ENCODE peak calls at places on chromosomes 6 and 20, in nine cellular contexts. One of them, this sample, is unnamed.
A peak's percentile ranks its signal among the peaks of the same experiment; 100 is the strongest.

GRCh38 chr6:3428247-3428646 is 28.6 kb downstream of the SLC22A23 start:
- DNase-seq in CD8-positive, alpha-beta T cell: no peak
- DNase-seq in CD8-positive, alpha-beta memory T cell: no peak
- DNase-seq in esophagus muscularis mucosa: no peak
- DNase-seq in astrocyte: no peak
- DNase-seq in WERI-Rb-1: no peak
- DNase-seq in mesenchymal stem cell: no peak
- DNase-seq in heart right ventricle: no peak
- DNase-seq in GM06990: no peak
- DNase-seq in this sample: no peak

GRCh38 chr6:19327246-19327645 is 509.9 kb upstream of the ID4 start:
- DNase-seq in WERI-Rb-1: no peak
- DNase-seq in esophagus muscularis mucosa: no peak
- DNase-seq in GM06990: no peak
- DNase-seq in CD8-positive, alpha-beta memory T cell: no peak
- DNase-seq in astrocyte: peak; percentile 57
- DNase-seq in CD8-positive, alpha-beta T cell: no peak
- DNase-seq in heart right ventricle: no peak
- DNase-seq in mesenchymal stem cell: no peak
- DNase-seq in this sample: no peak

GRCh38 chr20:48287552-48288170 is 502.4 kb upstream of the SULF2 start:
- DNase-seq in heart right ventricle: no peak
- DNase-seq in CD8-positive, alpha-beta T cell: no peak
- DNase-seq in astrocyte: no peak
- DNase-seq in esophagus muscularis mucosa: no peak
- DNase-seq in GM06990: no peak
- DNase-seq in CD8-positive, alpha-beta memory T cell: no peak
- DNase-seq in WERI-Rb-1: no peak
- DNase-seq in mesenchymal stem cell: no peak
- DNase-seq in this sample: no peak

GRCh38 chr6:152458648-152459047 is 178.5 kb downstream of the SYNE1 start:
- DNase-seq in mesenchymal stem cell: no peak
- DNase-seq in heart right ventricle: no peak
- DNase-seq in esophagus muscularis mucosa: no peak
- DNase-seq in CD8-positive, alpha-beta memory T cell: no peak
- DNase-seq in astrocyte: peak; percentile 28
- DNase-seq in GM06990: no peak
- DNase-seq in CD8-positive, alpha-beta T cell: no peak
- DNase-seq in WERI-Rb-1: no peak
- DNase-seq in this sample: no peak

GRCh38 chr20:43536817-43537440 is 21.9 kb upstream of the SGK2 start:
- DNase-seq in GM06990: no peak
- DNase-seq in CD8-positive, alpha-beta memory T cell: no peak
- DNase-seq in CD8-positive, alpha-beta T cell: no peak
- DNase-seq in mesenchymal stem cell: no peak
- DNase-seq in astrocyte: no peak
- DNase-seq in esophagus muscularis mucosa: no peak
- DNase-seq in heart right ventricle: no peak
- DNase-seq in WERI-Rb-1: no peak
- DNase-seq in this sample: no peak

GRCh38 chr6:31446481-31446880 is 43.1 kb downstream of the MICA start:
- DNase-seq in heart right ventricle: no peak
- DNase-seq in GM06990: no peak
- DNase-seq in WERI-Rb-1: no peak
- DNase-seq in CD8-positive, alpha-beta T cell: no peak
- DNase-seq in esophagus muscularis mucosa: peak; percentile 29
- DNase-seq in CD8-positive, alpha-beta memory T cell: no peak
- DNase-seq in mesenchymal stem cell: no peak
- DNase-seq in astrocyte: peak; percentile 27
- DNase-seq in this sample: no peak

GRCh38 chr6:119493980-119494379 is 144.4 kb upstream of the MAN1A1 start:
- DNase-seq in GM06990: no peak
- DNase-seq in mesenchymal stem cell: no peak
- DNase-seq in esophagus muscularis mucosa: no peak
- DNase-seq in CD8-positive, alpha-beta T cell: no peak
- DNase-seq in heart right ventricle: no peak
- DNase-seq in astrocyte: no peak
- DNase-seq in WERI-Rb-1: peak; percentile 53
- DNase-seq in CD8-positive, alpha-beta memory T cell: no peak
- DNase-seq in this sample: no peak

GRCh38 chr6:145132709-145133108 is 602.6 kb downstream of the EPM2A start:
- DNase-seq in mesenchymal stem cell: no peak
- DNase-seq in heart right ventricle: no peak
- DNase-seq in GM06990: no peak
- DNase-seq in astrocyte: no peak
- DNase-seq in CD8-positive, alpha-beta T cell: no peak
- DNase-seq in CD8-positive, alpha-beta memory T cell: no peak
- DNase-seq in esophagus muscularis mucosa: no peak
- DNase-seq in WERI-Rb-1: no peak
- DNase-seq in this sample: no peak

GRCh38 chr20:37650661-37651060 is 43.2 kb upstream of the CTNNBL1 start:
- DNase-seq in WERI-Rb-1: no peak
- DNase-seq in esophagus muscularis mucosa: no peak
- DNase-seq in GM06990: no peak
- DNase-seq in CD8-positive, alpha-beta memory T cell: no peak
- DNase-seq in CD8-positive, alpha-beta T cell: no peak
- DNase-seq in astrocyte: no peak
- DNase-seq in heart right ventricle: no peak
- DNase-seq in mesenchymal stem cell: no peak
- DNase-seq in this sample: no peak

GRCh38 chr20:37647946-37648345 is 45.9 kb upstream of the CTNNBL1 start:
- DNase-seq in CD8-positive, alpha-beta T cell: no peak
- DNase-seq in GM06990: no peak
- DNase-seq in CD8-positive, alpha-beta memory T cell: no peak
- DNase-seq in heart right ventricle: no peak
- DNase-seq in astrocyte: no peak
- DNase-seq in WERI-Rb-1: no peak
- DNase-seq in mesenchymal stem cell: no peak
- DNase-seq in esophagus muscularis mucosa: no peak
- DNase-seq in this sample: no peak

GRCh38 chr20:37649017-37649416 is 44.8 kb upstream of the CTNNBL1 start:
- DNase-seq in esophagus muscularis mucosa: no peak
- DNase-seq in GM06990: no peak
- DNase-seq in CD8-positive, alpha-beta T cell: no peak
- DNase-seq in mesenchymal stem cell: no peak
- DNase-seq in CD8-positive, alpha-beta memory T cell: no peak
- DNase-seq in WERI-Rb-1: no peak
- DNase-seq in heart right ventricle: no peak
- DNase-seq in astrocyte: no peak
- DNase-seq in this sample: no peak

GRCh38 chr20:37651932-37652331 is 41.9 kb upstream of the CTNNBL1 start:
- DNase-seq in WERI-Rb-1: peak; percentile 33
- DNase-seq in esophagus muscularis mucosa: no peak
- DNase-seq in CD8-positive, alpha-beta memory T cell: no peak
- DNase-seq in GM06990: peak; percentile 30
- DNase-seq in astrocyte: no peak
- DNase-seq in CD8-positive, alpha-beta T cell: no peak
- DNase-seq in mesenchymal stem cell: no peak
- DNase-seq in heart right ventricle: peak; percentile 26
- DNase-seq in this sample: no peak

DNA sequence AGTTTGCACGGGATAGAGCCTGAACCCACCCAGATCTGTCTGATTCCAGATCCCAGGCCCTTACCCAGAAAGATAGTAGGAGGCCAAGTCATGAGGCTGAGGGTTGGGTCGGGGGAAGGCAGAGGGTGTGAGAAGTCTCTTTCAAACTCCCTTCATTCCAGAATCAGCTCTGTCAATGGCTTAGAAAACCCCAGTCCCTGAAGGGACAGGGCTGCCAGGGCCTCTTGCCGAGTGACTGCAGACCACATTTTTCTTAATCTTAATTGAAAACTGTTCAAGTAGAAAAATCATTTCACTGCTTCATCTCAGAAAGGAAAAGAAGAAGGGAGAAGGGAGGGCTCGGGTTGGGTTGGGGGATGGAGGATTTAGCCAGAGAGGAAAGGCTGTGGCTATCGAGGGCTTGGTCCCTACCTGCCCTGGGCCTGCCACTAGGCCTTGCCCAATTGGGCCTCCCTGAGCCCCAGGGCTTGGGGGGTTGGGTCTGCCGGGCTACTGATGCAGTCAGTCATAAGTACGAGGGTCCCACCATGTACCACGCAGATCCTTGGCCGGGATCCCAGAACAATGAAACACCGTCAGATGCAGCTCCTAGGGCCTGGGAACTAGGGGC is 44.1 kb upstream of the CTNNBL1 start:
- DNase-seq in heart right ventricle: no peak
- DNase-seq in GM06990: no peak
- DNase-seq in CD8-positive, alpha-beta memory T cell: no peak
- DNase-seq in CD8-positive, alpha-beta T cell: no peak
- DNase-seq in esophagus muscularis mucosa: no peak
- DNase-seq in astrocyte: no peak
- DNase-seq in WERI-Rb-1: no peak
- DNase-seq in mesenchymal stem cell: no peak
- DNase-seq in this sample: no peak
- H3K4me3 ChIP-seq in heart right ventricle: no peak overlapping the region
- H3K4me3 ChIP-seq in GM06990: no peak overlapping the region
- H3K4me3 ChIP-seq in CD8-positive, alpha-beta memory T cell: no peak overlapping the region
- H3K4me3 ChIP-seq in CD8-positive, alpha-beta T cell: no peak overlapping the region
- H3K4me3 ChIP-seq in esophagus muscularis mucosa: no peak overlapping the region
- H3K4me3 ChIP-seq in astrocyte: no peak overlapping the region
- H3K4me3 ChIP-seq in WERI-Rb-1: no peak overlapping the region
- H3K4me3 ChIP-seq in mesenchymal stem cell: no peak overlapping the region
- H3K4me3 ChIP-seq in this sample: no peak overlapping the region

DNA sequence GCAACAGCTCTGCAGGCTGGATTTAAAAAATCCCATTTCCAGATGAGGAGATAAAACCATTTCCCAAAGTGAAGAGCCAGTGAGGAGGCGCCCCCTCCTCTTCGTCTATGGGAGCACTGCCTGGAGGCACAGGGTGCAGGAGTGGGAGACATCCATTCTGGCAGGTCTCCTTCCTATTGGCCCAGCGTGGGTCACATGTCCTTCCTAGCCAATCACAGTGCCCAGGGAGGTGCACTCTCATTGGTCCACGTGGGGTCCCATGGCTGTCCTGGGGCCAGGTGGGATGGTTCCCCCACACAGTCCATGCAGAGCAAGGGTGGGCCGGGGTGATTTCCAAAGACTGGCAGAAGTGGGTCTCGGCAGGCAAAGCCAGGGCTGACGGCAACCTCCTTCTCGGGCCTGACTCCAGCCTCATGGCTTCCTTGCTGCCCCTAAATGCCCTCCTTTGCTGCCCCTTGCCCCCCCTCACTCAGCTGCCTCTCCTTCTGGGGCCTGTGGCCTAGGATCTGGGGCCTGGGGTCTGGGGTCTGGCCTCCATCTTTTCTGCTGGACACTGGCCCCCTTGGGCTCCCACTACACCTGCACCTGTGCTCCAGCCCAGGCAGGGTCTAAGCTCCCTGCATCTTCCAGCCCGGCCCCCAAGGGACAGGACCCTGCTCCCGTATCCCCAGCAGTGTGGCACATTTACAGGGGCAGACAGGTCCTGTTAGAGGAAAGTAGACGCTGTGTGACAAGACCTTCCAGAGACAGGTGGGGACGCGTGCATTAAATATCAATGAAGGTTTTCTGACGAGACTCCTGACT is 231.7 kb downstream of the TAF4 start:
- DNase-seq in astrocyte: no peak
- DNase-seq in mesenchymal stem cell: no peak
- DNase-seq in CD8-positive, alpha-beta memory T cell: no peak
- DNase-seq in heart right ventricle: no peak
- DNase-seq in WERI-Rb-1: no peak
- DNase-seq in CD8-positive, alpha-beta T cell: no peak
- DNase-seq in GM06990: no peak
- DNase-seq in esophagus muscularis mucosa: no peak
- DNase-seq in this sample: no peak
- H3K4me3 ChIP-seq in astrocyte: no peak overlapping the region
- H3K4me3 ChIP-seq in mesenchymal stem cell: no peak overlapping the region
- H3K4me3 ChIP-seq in CD8-positive, alpha-beta memory T cell: no peak overlapping the region
- H3K4me3 ChIP-seq in heart right ventricle: no peak overlapping the region
- H3K4me3 ChIP-seq in WERI-Rb-1: no peak overlapping the region
- H3K4me3 ChIP-seq in CD8-positive, alpha-beta T cell: no peak overlapping the region
- H3K4me3 ChIP-seq in GM06990: no peak overlapping the region
- H3K4me3 ChIP-seq in esophagus muscularis mucosa: no peak overlapping the region
- H3K4me3 ChIP-seq in this sample: no peak overlapping the region

DNA sequence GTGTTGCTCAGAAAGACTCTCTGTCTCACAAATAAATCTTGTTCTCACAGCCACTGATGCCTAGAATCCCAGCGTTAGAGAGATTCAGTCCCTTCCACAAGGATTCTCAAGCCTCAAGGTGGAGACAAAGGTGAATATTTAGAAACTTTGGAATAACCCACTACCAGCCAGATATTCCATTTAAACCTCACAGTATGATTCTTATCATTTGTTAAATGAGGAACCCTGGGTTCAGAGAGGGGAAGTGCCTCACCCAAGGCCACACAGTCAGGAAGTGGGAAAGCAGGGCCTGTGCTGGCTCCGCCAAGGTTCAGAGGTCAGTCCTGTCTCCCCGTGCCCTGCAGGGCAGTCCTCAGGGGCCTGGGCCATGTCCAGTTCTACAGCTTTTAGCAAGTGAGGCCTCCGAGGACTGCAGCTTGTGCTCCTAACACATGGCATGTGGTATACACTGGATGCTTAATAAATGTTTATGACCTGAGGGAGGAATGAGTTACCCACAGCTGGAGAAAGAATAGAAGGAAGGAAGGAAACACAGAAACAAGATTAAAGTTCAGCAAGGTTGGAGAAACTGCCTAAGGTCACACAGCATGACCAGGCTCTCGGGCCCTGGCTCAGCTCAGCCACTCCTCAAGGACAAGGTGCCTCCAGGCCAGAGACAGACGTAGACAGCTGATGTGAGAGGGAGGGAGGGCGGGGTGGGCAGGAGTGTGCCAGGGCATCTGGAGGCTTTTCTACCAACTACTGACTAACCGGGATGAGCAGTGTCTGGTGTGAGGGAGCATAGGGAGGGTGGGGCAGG is 3.9 kb upstream of the TGM2 start:
- DNase-seq in GM06990: no peak
- DNase-seq in WERI-Rb-1: no peak
- DNase-seq in astrocyte: no peak
- DNase-seq in esophagus muscularis mucosa: no peak
- DNase-seq in CD8-positive, alpha-beta memory T cell: no peak
- DNase-seq in heart right ventricle: no peak
- DNase-seq in CD8-positive, alpha-beta T cell: no peak
- DNase-seq in mesenchymal stem cell: peak; percentile 58
- DNase-seq in this sample: no peak
- H3K4me3 ChIP-seq in GM06990: no peak overlapping the region
- H3K4me3 ChIP-seq in WERI-Rb-1: no peak overlapping the region
- H3K4me3 ChIP-seq in astrocyte: no peak overlapping the region
- H3K4me3 ChIP-seq in esophagus muscularis mucosa: no peak overlapping the region
- H3K4me3 ChIP-seq in CD8-positive, alpha-beta memory T cell: no peak overlapping the region
- H3K4me3 ChIP-seq in heart right ventricle: no peak overlapping the region
- H3K4me3 ChIP-seq in CD8-positive, alpha-beta T cell: no peak overlapping the region
- H3K4me3 ChIP-seq in mesenchymal stem cell: no peak overlapping the region
- H3K4me3 ChIP-seq in this sample: no peak overlapping the region

GRCh38 chr6:57255451-57256181 is 33.5 kb upstream of the RAB23 start:
- DNase-seq in heart right ventricle: no peak
- DNase-seq in esophagus muscularis mucosa: no peak
- DNase-seq in CD8-positive, alpha-beta T cell: no peak
- DNase-seq in mesenchymal stem cell: peak; percentile 33
- DNase-seq in WERI-Rb-1: no peak
- DNase-seq in astrocyte: no peak
- DNase-seq in GM06990: no peak
- DNase-seq in CD8-positive, alpha-beta memory T cell: no peak
- DNase-seq in this sample: no peak

GRCh38 chr6:57256541-57256940 is 34.4 kb upstream of the RAB23 start:
- DNase-seq in CD8-positive, alpha-beta T cell: no peak
- DNase-seq in mesenchymal stem cell: peak; percentile 80
- DNase-seq in astrocyte: peak; percentile 50
- DNase-seq in CD8-positive, alpha-beta memory T cell: no peak
- DNase-seq in heart right ventricle: no peak
- DNase-seq in esophagus muscularis mucosa: no peak
- DNase-seq in GM06990: no peak
- DNase-seq in WERI-Rb-1: no peak
- DNase-seq in this sample: no peak

GRCh38 chr6:57254055-57254717 is 32.1 kb upstream of the RAB23 start:
- DNase-seq in CD8-positive, alpha-beta T cell: no peak
- DNase-seq in heart right ventricle: no peak
- DNase-seq in WERI-Rb-1: no peak
- DNase-seq in astrocyte: no peak
- DNase-seq in mesenchymal stem cell: no peak
- DNase-seq in esophagus muscularis mucosa: no peak
- DNase-seq in GM06990: no peak
- DNase-seq in CD8-positive, alpha-beta memory T cell: no peak
- DNase-seq in this sample: no peak

GRCh38 chr6:57259064-57259463 is 37.0 kb upstream of the RAB23 start:
- DNase-seq in heart right ventricle: no peak
- DNase-seq in CD8-positive, alpha-beta memory T cell: no peak
- DNase-seq in GM06990: no peak
- DNase-seq in astrocyte: no peak
- DNase-seq in CD8-positive, alpha-beta T cell: no peak
- DNase-seq in mesenchymal stem cell: no peak
- DNase-seq in esophagus muscularis mucosa: no peak
- DNase-seq in WERI-Rb-1: no peak
- DNase-seq in this sample: no peak

GRCh38 chr6:57257911-57258541 is 35.9 kb upstream of the RAB23 start:
- DNase-seq in WERI-Rb-1: no peak
- DNase-seq in mesenchymal stem cell: peak; percentile 69
- DNase-seq in heart right ventricle: no peak
- DNase-seq in CD8-positive, alpha-beta T cell: no peak
- DNase-seq in astrocyte: peak; percentile 78
- DNase-seq in esophagus muscularis mucosa: no peak
- DNase-seq in CD8-positive, alpha-beta memory T cell: no peak
- DNase-seq in GM06990: no peak
- DNase-seq in this sample: no peak
- H3K4me3 ChIP-seq in WERI-Rb-1: no peak overlapping the region
- H3K4me3 ChIP-seq in mesenchymal stem cell: no peak overlapping the region
- H3K4me3 ChIP-seq in heart right ventricle: no peak overlapping the region
- H3K4me3 ChIP-seq in CD8-positive, alpha-beta T cell: no peak overlapping the region
- H3K4me3 ChIP-seq in astrocyte: no peak overlapping the region
- H3K4me3 ChIP-seq in esophagus muscularis mucosa: peak overlapping the region; percentile 41
- H3K4me3 ChIP-seq in CD8-positive, alpha-beta memory T cell: no peak overlapping the region
- H3K4me3 ChIP-seq in GM06990: no peak overlapping the region
- H3K4me3 ChIP-seq in this sample: no peak overlapping the region